ENCODE peak calls at places on chromosomes 11 and 22, in nine cellular contexts. E, N, D, L, K, C, R, I and O are unnamed samples.

GRCh38 chr11:35563413-35564245 is 38.2 kb upstream of the PAMR1 start:
- DNase-seq in R (peak), D (no peak), N (no peak), E (no peak), I (no peak), L (no peak), K (no peak), C (no peak), O (no peak)

GRCh38 chr11:1083621-1084551 is 9.2 kb downstream of the MUC2 start:
- DNase-seq in I (peak), L (no peak), C (no peak), D (no peak), E (peak), N (no peak), K (no peak), R (no peak), O (no peak)

GRCh38 chr11:130580372-130580771 is 131.9 kb downstream of the ADAMTS15 start:
- DNase-seq in D (peak), R (peak), C (no peak), N (peak), I (no peak), E (peak), K (no peak), L (no peak), O (peak)

GRCh38 chr11:80929406-80929805 is 1488.6 kb upstream of the TENM4 start:
- DNase-seq in N (no peak), R (no peak), D (no peak), E (no peak), I (no peak), C (no peak), K (no peak), L (no peak), O (no peak)

GRCh38 chr11:68471360-68472340 is 11.1 kb downstream of the PPP6R3 start:
- DNase-seq in E (no peak), R (peak), L (peak), K (no peak), N (no peak), D (peak), I (no peak), C (no peak), O (peak)

GRCh38 chr11:32068134-32068533 is 22.7 kb upstream of the RCN1 start:
- DNase-seq in I (no peak), R (peak), L (no peak), D (peak), C (no peak), K (no peak), N (no peak), E (no peak), O (no peak)

GRCh38 chr11:112903310-112903709 is 57.9 kb upstream of the NCAM1 start:
- DNase-seq in K (peak), C (no peak), I (no peak), N (no peak), E (no peak), D (no peak), L (no peak), R (no peak), O (no peak)

GRCh38 chr22:25754527-25755202 is 12.7 kb downstream of the MYO18B start:
- DNase-seq in C (no peak), E (no peak), L (no peak), N (no peak), I (peak), D (peak), K (no peak), R (peak), O (peak)

GRCh38 chr11:2156416-2157182 is 4.4 kb downstream of the INS start:
- DNase-seq in D (peak), E (peak), C (no peak), R (peak), L (peak), I (peak), N (no peak), K (peak), O (peak)

GRCh38 chr11:28537822-28538221 is 429.6 kb downstream of the METTL15 start:
- DNase-seq in I (no peak), R (no peak), L (no peak), N (no peak), K (no peak), C (no peak), E (no peak), D (peak), O (no peak)

GRCh38 chr22:44917372-44918165 is 92.2 kb downstream of the PHF21B start:
- DNase-seq in E (no peak), I (no peak), C (no peak), L (no peak), N (no peak), K (no peak), D (no peak), R (no peak), O (no peak)

GRCh38 chr22:39718206-39718605 is 147.7 kb downstream of the CACNA1I start:
- DNase-seq in K (no peak), R (no peak), I (no peak), N (no peak), E (no peak), D (no peak), C (no peak), L (no peak), O (no peak)

GRCh38 chr11:116535954-116536353 is 236.8 kb downstream of the BUD13 start:
- DNase-seq in E (no peak), D (no peak), R (no peak), C (no peak), K (no peak), L (no peak), I (no peak), N (peak), O (no peak)

GRCh38 chr22:28792491-28793383 is 7.6 kb downstream of the XBP1 start:
- DNase-seq in I (no peak), E (no peak), C (no peak), R (no peak), D (no peak), K (peak), L (no peak), N (no peak), O (no peak)

GRCh38 chr22:30245985-30246901 is at the start of gene LIF:
- DNase-seq in D (peak), C (peak), E (peak), N (peak), K (peak), R (peak), L (peak), I (no peak), O (peak)

GRCh38 chr11:70551323-70552166 is 153.2 kb downstream of the CTTN start:
- DNase-seq in E (no peak), D (no peak), C (no peak), K (no peak), R (no peak), L (no peak), I (no peak), N (no peak), O (no peak)

GRCh38 chr22:45891471-45891995 is 85.4 kb downstream of the WNT7B start:
- DNase-seq in L (no peak), C (no peak), E (no peak), R (no peak), N (no peak), I (no peak), D (no peak), K (no peak), O (no peak)

GRCh38 chr22:28600546-28601143 is 79.0 kb downstream of the TTC28 start:
- DNase-seq in D (peak), L (no peak), C (peak), R (peak), K (peak), I (no peak), E (peak), N (peak), O (peak)

GRCh38 chr11:130832571-130833432 is 83.5 kb downstream of the SNX19 start:
- DNase-seq in L (no peak), C (no peak), K (no peak), D (no peak), I (no peak), R (peak), E (no peak), N (no peak), O (no peak)

GRCh38 chr11:77512092-77512491 is 38.2 kb upstream of the PAK1 start:
- DNase-seq in E (no peak), L (no peak), N (no peak), D (no peak), I (no peak), K (no peak), C (no peak), R (no peak), O (no peak)

GRCh38 chr11:10322830-10323792 is 18.2 kb downstream of the ADM start:
- DNase-seq in I (peak), E (peak), R (peak), N (no peak), C (no peak), D (peak), K (peak), L (peak), O (peak)

GRCh38 chr22:47351836-47352579 is 589.6 kb downstream of the TBC1D22A start:
- DNase-seq in L (no peak), I (peak), D (no peak), R (no peak), E (no peak), N (no peak), C (no peak), K (no peak), O (no peak)

GRCh38 chr11:43021466-43021865 is 290.3 kb upstream of the API5 start:
- DNase-seq in I (no peak), N (no peak), E (no peak), D (no peak), K (peak), L (no peak), R (no peak), C (no peak), O (no peak)

GRCh38 chr11:131938321-131938751 is 567.9 kb downstream of the NTM start:
- DNase-seq in R (no peak), E (no peak), K (peak), N (no peak), D (no peak), C (no peak), L (no peak), I (no peak), O (no peak)

GRCh38 chr11:8018742-8019631 is 31.9 kb downstream of the EIF3F start:
- DNase-seq in K (peak), L (peak), I (peak), N (peak), R (peak), D (peak), E (peak), C (peak), O (peak)

GRCh38 chr11:70141490-70142014 is 61.5 kb upstream of the FADD start:
- DNase-seq in K (peak), I (no peak), C (no peak), L (no peak), D (no peak), R (no peak), E (no peak), N (peak), O (no peak)

GRCh38 chr11:118684187-118684586 is 4.7 kb upstream of the TREH start:
- DNase-seq in D (no peak), R (no peak), N (no peak), C (no peak), L (no peak), K (no peak), I (no peak), E (no peak), O (no peak)

GRCh38 chr11:118406599-118407166 is 5.3 kb downstream of the ATP5MG start:
- DNase-seq in E (no peak), K (no peak), L (no peak), I (no peak), R (peak), C (peak), N (no peak), D (peak), O (peak)

GRCh38 chr11:121927359-121927758 is 188.7 kb downstream of the BLID start:
- DNase-seq in N (no peak), R (no peak), C (no peak), L (no peak), K (no peak), I (no peak), E (no peak), D (no peak), O (no peak)

GRCh38 chr11:24661313-24661712 is 164.5 kb downstream of the LUZP2 start:
- DNase-seq in E (no peak), C (no peak), K (no peak), L (no peak), N (no peak), R (no peak), D (no peak), I (no peak), O (no peak)